ENCODE peak calls at places on chromosomes 1 and 21, in nine cellular contexts. V is Peyer's patch, U is endothelial cell, R is fibroblast of pulmonary artery, Q is WTC11, C is upper lobe of right lung, F is lung, W is neural progenitor cell, N is breast epithelium. H is an unnamed sample.

GRCh38 chr21:43911935-43912487 is 47.0 kb downstream of the AGPAT3 start:
- DNase-seq in N (no peak), U (no peak), C (no peak), R (no peak), F (no peak), Q (no peak), V (no peak), W (no peak), H (no peak)

GRCh38 chr21:38229260-38229877 is 27.4 kb upstream of the KCNJ15 start:
- DNase-seq in Q (no peak), W (peak), R (peak), F (no peak), V (no peak), C (no peak), U (no peak), N (no peak), H (no peak)

GRCh38 chr1:114077188-114077587 is 76.5 kb downstream of the SYT6 start:
- DNase-seq in U (no peak), W (no peak), Q (no peak), C (no peak), F (no peak), R (no peak), N (no peak), V (no peak), H (no peak)

GRCh38 chr1:119782541-119783338 is 14.0 kb upstream of the HMGCS2 start:
- DNase-seq in Q (no peak), F (no peak), U (no peak), C (no peak), W (no peak), V (no peak), N (no peak), R (no peak), H (no peak)

GRCh38 chr1:109208431-109208830 is 5.3 kb upstream of the SARS1 start:
- DNase-seq in V (no peak), F (no peak), C (no peak), R (no peak), N (no peak), W (no peak), U (no peak), Q (no peak), H (no peak)

GRCh38 chr21:33940164-33940563 is 24.6 kb upstream of the ATP5PO start:
- DNase-seq in W (no peak), U (no peak), R (peak), Q (no peak), F (no peak), N (no peak), V (no peak), C (no peak), H (no peak)

GRCh38 chr1:160116277-160117147 is 953 bp downstream of the ATP1A2 start:
- DNase-seq in U (no peak), F (no peak), C (no peak), W (no peak), V (no peak), R (peak), N (no peak), Q (no peak), H (no peak)

GRCh38 chr1:117051224-117052064 is 8.7 kb upstream of the TTF2 start:
- DNase-seq in Q (no peak), F (peak), W (no peak), V (peak), U (no peak), C (no peak), R (peak), N (peak), H (peak)

GRCh38 chr1:227192163-227192562 is 126.1 kb downstream of the CDC42BPA start:
- DNase-seq in Q (no peak), C (no peak), R (peak), N (no peak), V (no peak), W (no peak), F (peak), U (no peak), H (peak)

GRCh38 chr1:113946668-113947387 is 17.7 kb downstream of the HIPK1 start:
- DNase-seq in U (no peak), Q (no peak), W (peak), F (no peak), N (no peak), C (no peak), V (no peak), R (no peak), H (no peak)

GRCh38 chr1:17201201-17202021 is 3.5 kb upstream of the PADI1 start:
- DNase-seq in Q (peak), R (no peak), V (no peak), W (no peak), C (peak), N (no peak), U (no peak), F (no peak), H (no peak)

GRCh38 chr1:77412069-77412793 is 130.4 kb downstream of the AK5 start:
- DNase-seq in V (no peak), N (no peak), F (no peak), W (no peak), R (peak), Q (no peak), U (no peak), C (no peak), H (no peak)

GRCh38 chr1:46687095-46687659 is 15.5 kb downstream of the TEX38 start:
- DNase-seq in F (peak), R (peak), N (peak), U (no peak), Q (no peak), W (no peak), C (peak), V (no peak), H (no peak)

GRCh38 chr1:217032715-217033367 is 309.6 kb upstream of the ESRRG start:
- DNase-seq in R (no peak), N (no peak), V (no peak), W (no peak), F (no peak), C (no peak), Q (no peak), U (no peak), H (no peak)

GRCh38 chr1:67673468-67674201 is 11.4 kb upstream of the GADD45A start:
- DNase-seq in U (no peak), N (no peak), Q (no peak), F (no peak), R (no peak), W (no peak), C (no peak), V (no peak), H (no peak)

GRCh38 chr21:45467221-45467779 is 62.3 kb downstream of the COL18A1 start:
- DNase-seq in W (no peak), U (no peak), V (no peak), N (no peak), R (no peak), Q (no peak), C (peak), F (no peak), H (no peak)

GRCh38 chr1:6965914-6966241 is 180.6 kb downstream of the CAMTA1 start:
- DNase-seq in F (no peak), V (no peak), Q (no peak), C (no peak), R (no peak), W (no peak), N (no peak), U (no peak), H (no peak)

GRCh38 chr1:3561801-3562200 is 49.5 kb downstream of the MEGF6 start:
- DNase-seq in N (no peak), U (no peak), R (no peak), C (no peak), Q (no peak), F (no peak), W (no peak), V (no peak), H (no peak)

GRCh38 chr1:54357967-54358366 is 48.2 kb downstream of the SSBP3 start:
- DNase-seq in Q (no peak), F (no peak), N (no peak), V (no peak), C (no peak), R (no peak), U (no peak), W (no peak), H (no peak)

GRCh38 chr1:240998024-240998423 is 359.0 kb downstream of the RGS7 start:
- DNase-seq in F (no peak), N (no peak), C (no peak), U (no peak), W (no peak), R (no peak), V (no peak), Q (no peak), H (no peak)

GRCh38 chr1:34740161-34740875 is 14.5 kb upstream of the GJB5 start:
- DNase-seq in F (no peak), V (no peak), C (no peak), R (peak), U (no peak), N (no peak), Q (peak), W (peak), H (no peak)

GRCh38 chr1:200226969-200227303 is 182.9 kb downstream of the ZNF281 start:
- DNase-seq in R (no peak), V (no peak), N (no peak), W (no peak), U (no peak), F (no peak), Q (no peak), C (no peak), H (no peak)

GRCh38 chr1:15941899-15942660 is 33.8 kb downstream of the ZBTB17 start:
- DNase-seq in W (no peak), F (no peak), V (no peak), Q (no peak), R (no peak), U (no peak), C (no peak), N (no peak), H (peak)

GRCh38 chr1:228956864-228957263 is 221.6 kb downstream of the RHOU start:
- DNase-seq in U (no peak), N (no peak), R (no peak), W (no peak), Q (no peak), F (no peak), V (no peak), C (no peak), H (no peak)

GRCh38 chr1:44417351-44418021 is 12.4 kb downstream of the RNF220 start:
- DNase-seq in Q (peak), U (peak), W (peak), R (peak), V (no peak), N (no peak), F (no peak), C (peak), H (no peak)

GRCh38 chr1:84078108-84078823 is 65.8 kb upstream of the PRKACB start:
- DNase-seq in N (no peak), U (peak), W (no peak), Q (no peak), C (no peak), R (peak), V (no peak), F (no peak), H (peak)

GRCh38 chr21:33007747-33008146 is 18.0 kb upstream of the OLIG2 start:
- DNase-seq in N (no peak), W (no peak), Q (no peak), C (no peak), R (no peak), V (no peak), F (no peak), U (no peak), H (no peak)

GRCh38 chr21:44748621-44749020 is 37.2 kb upstream of the TSPEAR start:
- DNase-seq in N (no peak), R (no peak), V (no peak), U (no peak), Q (peak), W (no peak), F (no peak), C (peak), H (no peak)

GRCh38 chr1:161207173-161207572 is 5.0 kb downstream of the NDUFS2 start:
- DNase-seq in V (no peak), Q (no peak), U (no peak), R (peak), N (no peak), W (no peak), F (no peak), C (no peak), H (no peak)

GRCh38 chr21:40143822-40144525 is 276.7 kb downstream of the PCP4 start:
- DNase-seq in C (no peak), N (peak), V (peak), F (no peak), Q (peak), R (peak), U (peak), W (peak), H (peak)

GRCh38 chr1:174747613-174748012 is 252.1 kb upstream of the CACYBP start:
- DNase-seq in N (no peak), V (no peak), R (no peak), U (no peak), W (no peak), F (no peak), Q (no peak), C (no peak), H (no peak)
- TF ChIP-seq CTCF in N (no peak), V (no peak), R (peak), U (no peak), W (peak), F (no peak), Q (no peak), C (no peak), H (no peak)

GRCh38 chr1:64745986-64746940 is 1.4 kb downstream of the RAVER2 start:
- DNase-seq in V (no peak), F (no peak), R (no peak), U (no peak), C (no peak), Q (no peak), N (no peak), W (no peak), H (no peak)

GRCh38 chr1:64745181-64745985 is 508 bp downstream of the RAVER2 start:
- DNase-seq in R (peak), C (peak), Q (peak), U (peak), V (peak), N (no peak), W (peak), F (peak), H (peak)

GRCh38 chr1:64743954-64744491 is 852 bp upstream of the RAVER2 start:
- DNase-seq in V (no peak), C (no peak), N (no peak), F (no peak), U (no peak), W (no peak), R (no peak), Q (no peak), H (no peak)

GRCh38 chr1:64748222-64748621 is 3.3 kb downstream of the RAVER2 start:
- DNase-seq in W (no peak), F (no peak), C (no peak), U (no peak), R (no peak), V (no peak), Q (no peak), N (no peak), H (no peak)

DNA sequence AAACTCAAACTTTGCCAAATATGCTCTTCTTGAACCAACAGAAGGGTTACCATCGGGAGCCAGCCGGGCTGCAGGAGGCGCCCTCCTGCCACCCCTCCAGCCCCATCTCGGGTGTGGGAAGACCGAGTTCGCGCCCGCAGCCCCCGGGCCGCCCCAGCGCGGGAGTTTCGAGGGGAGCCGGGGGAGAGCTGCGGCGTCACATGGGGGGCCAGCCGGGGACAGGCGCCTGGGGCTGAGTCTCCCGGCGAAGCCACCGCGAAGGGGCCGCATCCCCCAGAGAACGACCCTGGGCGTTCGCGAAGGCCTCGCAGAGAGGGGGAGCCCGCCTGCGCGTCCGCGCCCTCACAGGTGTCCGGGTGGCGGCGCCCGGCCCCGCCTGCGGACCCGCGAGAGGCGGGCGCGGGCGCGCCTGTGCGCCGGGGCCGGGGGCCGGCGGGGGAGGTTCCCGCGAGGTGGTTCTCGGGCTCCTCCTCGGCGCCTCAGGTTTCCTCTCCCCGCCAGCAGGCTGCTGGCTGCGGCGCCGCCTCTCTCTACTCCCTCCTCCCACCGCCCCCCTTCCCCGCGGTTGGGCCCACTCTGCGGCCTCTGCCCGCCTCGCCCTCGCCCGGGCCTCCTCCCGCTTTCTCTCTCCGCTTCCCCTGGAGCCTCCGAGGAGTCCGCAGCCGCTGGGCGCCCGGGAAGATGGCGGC is at the start of gene RAVER2:
- DNase-seq in Q (peak), W (peak), F (peak), N (peak), R (peak), U (peak), C (peak), V (peak), H (peak)
- TF ChIP-seq CTCF in Q (no peak), W (peak), F (peak), N (peak), R (peak), U (no peak), C (peak), V (no peak), H (peak)

GRCh38 chr1:178733972-178734371 is 8.9 kb downstream of the RALGPS2 start:
- DNase-seq in Q (no peak), V (no peak), C (no peak), N (no peak), F (no peak), W (no peak), U (no peak), R (no peak), H (no peak)
- TF ChIP-seq CTCF in Q (peak), V (peak), C (no peak), N (no peak), F (no peak), W (peak), U (peak), R (peak), H (no peak)

GRCh38 chr1:63143482-63143881 is 178.9 kb upstream of the FOXD3 start:
- DNase-seq in U (no peak), R (no peak), V (no peak), W (no peak), N (no peak), C (no peak), Q (no peak), F (no peak), H (no peak)
- TF ChIP-seq CTCF in U (no peak), R (no peak), V (no peak), W (no peak), N (no peak), C (no peak), Q (no peak), F (no peak), H (no peak)

GRCh38 chr1:94596260-94596659 is 54.7 kb upstream of the F3 start:
- DNase-seq in U (no peak), R (no peak), C (no peak), V (no peak), W (no peak), N (no peak), F (no peak), Q (no peak), H (no peak)
- TF ChIP-seq CTCF in U (no peak), R (no peak), C (no peak), V (no peak), W (no peak), N (no peak), F (no peak), Q (no peak), H (no peak)